ENCODE peak calls at places on chromosomes 11 and 22, in four cellular contexts. B is nephron progenitor cell; S is thoracic aorta; W is activated naive CD8-positive, alpha-beta T cell treated with anti-CD3 and anti-CD28 coated beads, Interleukin-2, amount 50 U/mL, for 24 hours. M is an unnamed sample.

GRCh38 chr11:35953081-35953480 is 9.2 kb downstream of the LDLRAD3 start:
- DNase-seq in S (no peak), W (no peak), B (peak; percentile 8), M (no peak)

GRCh38 chr11:78110830-78111229 is 28.6 kb downstream of the ALG8 start:
- DNase-seq in B (no peak), S (no peak), W (no peak), M (no peak)

GRCh38 chr11:122756417-122756816 is 81.9 kb upstream of the CRTAM start:
- DNase-seq in B (no peak), S (no peak), W (peak; percentile 51), M (no peak)

GRCh38 chr11:40403321-40403720 is 1056.1 kb downstream of the LRRC4C start:
- DNase-seq in W (no peak), S (no peak), B (no peak), M (no peak)

GRCh38 chr11:62999649-63000048 is 14.9 kb upstream of the SLC22A6 start:
- DNase-seq in S (no peak), W (no peak), B (no peak), M (no peak)

GRCh38 chr11:1888811-1889526 is 2.7 kb downstream of the PRR33 start:
- DNase-seq in S (no peak), W (peak; percentile 80), B (no peak), M (peak; percentile 53)

GRCh38 chr11:121323208-121323607 is 30.6 kb downstream of the SC5D start:
- DNase-seq in W (no peak), S (no peak), B (no peak), M (no peak)

GRCh38 chr11:106391771-106392412 is 314.4 kb downstream of the AASDHPPT start:
- DNase-seq in B (no peak), W (no peak), S (no peak), M (no peak)

GRCh38 chr11:56331861-56332491 is 13.9 kb upstream of the OR8K1 start:
- DNase-seq in S (no peak), B (no peak), W (no peak), M (no peak)

GRCh38 chr11:64571410-64572091 is 19.5 kb upstream of the SLC22A12 start:
- DNase-seq in B (no peak), S (no peak), W (no peak), M (peak; percentile 60)

GRCh38 chr22:44024288-44024908 is at the start of gene PARVB:
- DNase-seq in B (peak; percentile 50), W (peak; percentile 32), S (no peak), M (peak; percentile 61)

GRCh38 chr11:61059260-61059752 is 43.0 kb upstream of the CD5 start:
- DNase-seq in S (no peak), B (no peak), W (no peak), M (no peak)

GRCh38 chr11:5691963-5692358 is 2.4 kb downstream of the TRIM22 start:
- DNase-seq in B (no peak), W (no peak), S (no peak), M (no peak)

GRCh38 chr11:103380031-103380430 is 270.8 kb downstream of the DYNC2H1 start:
- DNase-seq in B (no peak), W (no peak), S (no peak), M (no peak)

GRCh38 chr11:3086671-3087150 is 29.5 kb upstream of the CARS1 start:
- DNase-seq in S (no peak), B (no peak), W (no peak), M (no peak)